ENCODE peak calls at places on chromosomes 13 and 19, in four cellular contexts. K is HTR-8/SVneo, Z is NCI-H345, X is ELR. J is an unnamed sample.

GRCh38 chr13:47846886-47847285 is 154.2 kb downstream of the SUCLA2 start:
- DNase-seq in K (no peak), Z (no peak), X (no peak), J (no peak)

GRCh38 chr19:56066152-56067023 is 54.7 kb downstream of the ZNF787 start:
- DNase-seq in K (peak), Z (peak), X (peak), J (peak)

GRCh38 chr13:105598551-105598950 is 936.9 kb downstream of the EFNB2 start:
- DNase-seq in K (no peak), Z (no peak), X (no peak), J (no peak)

GRCh38 chr19:37905936-37906867 is at the start of gene WDR87:
- DNase-seq in K (peak), Z (peak), X (peak), J (peak)

GRCh38 chr13:109859898-109860297 is 73.5 kb upstream of the IRS2 start:
- DNase-seq in K (no peak), Z (no peak), X (no peak), J (no peak)

GRCh38 chr13:23679214-23679613 is 109.0 kb downstream of the TNFRSF19 start:
- DNase-seq in K (no peak), Z (no peak), X (peak), J (no peak)

GRCh38 chr19:18961767-18962423 is 20.9 kb upstream of the HOMER3 start:
- DNase-seq in K (no peak), Z (peak), X (no peak), J (peak)

GRCh38 chr19:3346677-3347353 is 19.6 kb upstream of the NFIC start:
- DNase-seq in K (no peak), Z (peak), X (no peak), J (no peak)

GRCh38 chr19:50928841-50929240 is 17.6 kb upstream of the KLK4 start:
- DNase-seq in K (no peak), Z (no peak), X (no peak), J (no peak)

GRCh38 chr13:80040219-80040976 is 300.5 kb downstream of the SPRY2 start:
- DNase-seq in K (peak), Z (no peak), X (peak), J (no peak)

GRCh38 chr13:72379581-72379980 is 347.8 kb downstream of the MZT1 start:
- DNase-seq in K (no peak), Z (no peak), X (peak), J (no peak)

GRCh38 chr13:31982540-31982939 is 49.0 kb upstream of the FRY start:
- DNase-seq in K (peak), Z (peak), X (peak), J (peak)

GRCh38 chr13:50130686-50131051 is 115.4 kb downstream of the KCNRG start:
- DNase-seq in K (no peak), Z (no peak), X (peak), J (no peak)

J was measured in NCI-H1417.